ENCODE peak calls at places on chromosomes 16 and 17, in five cellular contexts. S is caudate nucleus, U is M059J, G is globus pallidus, C is stromal cell of bone marrow. A is an unnamed sample.

GRCh38 chr17:19248149-19248922 is 11.2 kb downstream of the EPN2 start:
- DNase-seq in S (no peak), U (no peak), G (no peak), C (no peak), A (no peak)

GRCh38 chr17:38602862-38603785 is 2.6 kb downstream of the SRCIN1 start:
- DNase-seq in S (peak; percentile 32), U (no peak), G (peak; percentile 77), C (no peak), A (no peak)

GRCh38 chr16:11481987-11482386 is 104.7 kb downstream of the LITAF start:
- DNase-seq in S (no peak), U (peak; percentile 71), G (no peak), C (no peak), A (no peak)

GRCh38 chr17:80804466-80804865 is 187.2 kb upstream of the CHMP6 start:
- DNase-seq in S (no peak), U (no peak), G (no peak), C (no peak), A (no peak)

GRCh38 chr17:73498176-73498575 is 146.1 kb downstream of the SDK2 start:
- DNase-seq in S (no peak), U (no peak), G (no peak), C (no peak), A (no peak)

GRCh38 chr17:81422776-81423697 is 27.8 kb downstream of the BAHCC1 start:
- DNase-seq in S (no peak), U (peak; percentile 96), G (no peak), C (peak; percentile 94), A (peak; percentile 77)

GRCh38 chr16:85728879-85729278 is 22.0 kb downstream of the C16orf74 start:
- DNase-seq in S (no peak), U (no peak), G (no peak), C (no peak), A (no peak)

GRCh38 chr17:48856122-48856821 is 25.4 kb downstream of the CALCOCO2 start:
- DNase-seq in S (no peak), U (no peak), G (no peak), C (no peak), A (no peak)

GRCh38 chr17:59783221-59784016 is 76.0 kb downstream of the VMP1 start:
- DNase-seq in S (no peak), U (peak; percentile 92), G (no peak), C (no peak), A (peak; percentile 96)

GRCh38 chr17:45093444-45094110 is 32.5 kb downstream of the NMT1 start:
- DNase-seq in S (no peak), U (peak; percentile 18), G (peak; percentile 29), C (no peak), A (no peak)

GRCh38 chr17:57499648-57500049 is 243.3 kb downstream of the MSI2 start:
- DNase-seq in S (no peak), U (no peak), G (no peak), C (no peak), A (no peak)

GRCh38 chr17:28396635-28397239 is 9.3 kb downstream of the SLC46A1 start:
- DNase-seq in S (no peak), U (peak; percentile 11), G (no peak), C (no peak), A (no peak)

GRCh38 chr17:50177983-50178834 is 12.4 kb downstream of the SGCA start:
- DNase-seq in S (no peak), U (peak; percentile 97), G (peak; percentile 39), C (peak; percentile 94), A (peak; percentile 99)

GRCh38 chr16:3020247-3020603 is at the start of gene TNFRSF12A:
- DNase-seq in S (no peak), U (peak; percentile 79), G (peak; percentile 52), C (peak; percentile 60), A (peak; percentile 76)

GRCh38 chr17:73069164-73069774 is 23.2 kb downstream of the SLC39A11 start:
- DNase-seq in S (no peak), U (no peak), G (no peak), C (no peak), A (no peak)

GRCh38 chr16:58021661-58022551 is 3.6 kb upstream of the MMP15 start:
- DNase-seq in S (no peak), U (peak; percentile 55), G (no peak), C (peak; percentile 61), A (peak; percentile 65)

GRCh38 chr16:64159986-64160385 is 961.9 kb downstream of the CDH11 start:
- DNase-seq in S (no peak), U (peak; percentile 13), G (no peak), C (no peak), A (no peak)

GRCh38 chr16:3611145-3611977 is at the start of gene SLX4:
- DNase-seq in S (peak; percentile 55), U (peak; percentile 91), G (peak; percentile 86), C (peak; percentile 86), A (peak; percentile 93)

GRCh38 chr17:77372444-77373297 is 231.9 kb downstream of the SEC14L1 start:
- DNase-seq in S (no peak), U (peak; percentile 45), G (no peak), C (no peak), A (no peak)

GRCh38 chr17:40331743-40332641 is 23.0 kb downstream of the RARA start:
- DNase-seq in S (peak; percentile 42), U (peak; percentile 95), G (peak; percentile 83), C (peak; percentile 84), A (peak; percentile 57)

GRCh38 chr17:71192848-71193247 is 928.0 kb upstream of the SOX9 start:
- DNase-seq in S (no peak), U (peak; percentile 24), G (no peak), C (no peak), A (no peak)

GRCh38 chr17:67942810-67943209 is 53.5 kb downstream of the C17orf58 start:
- DNase-seq in S (no peak), U (peak; percentile 16), G (no peak), C (no peak), A (no peak)

GRCh38 chr17:75980188-75981018 is 1.4 kb downstream of the TEN1 start:
- DNase-seq in S (no peak), U (no peak), G (no peak), C (no peak), A (peak; percentile 70)

GRCh38 chr16:88355389-88356123 is 27.2 kb upstream of the ZNF469 start:
- DNase-seq in S (no peak), U (no peak), G (no peak), C (no peak), A (no peak)

GRCh38 chr17:77395609-77396008 is 254.8 kb downstream of the SEC14L1 start:
- DNase-seq in S (no peak), U (no peak), G (no peak), C (no peak), A (no peak)

GRCh38 chr16:58499615-58500328 is at the start of gene NDRG4:
- DNase-seq in S (peak; percentile 94), U (peak; percentile 63), G (peak; percentile 92), C (peak; percentile 61), A (peak; percentile 91)

GRCh38 chr17:51257150-51258081 is 2.4 kb downstream of the MBTD1 start:
- DNase-seq in S (no peak), U (no peak), G (no peak), C (no peak), A (no peak)

GRCh38 chr17:73048170-73048569 is 44.3 kb downstream of the SLC39A11 start:
- DNase-seq in S (no peak), U (no peak), G (no peak), C (no peak), A (no peak)

GRCh38 chr16:64437706-64438329 is 684.0 kb downstream of the CDH11 start:
- DNase-seq in S (no peak), U (no peak), G (no peak), C (no peak), A (no peak)

GRCh38 chr16:17382949-17383348 is 87.8 kb downstream of the XYLT1 start:
- DNase-seq in S (no peak), U (peak; percentile 53), G (no peak), C (no peak), A (no peak)

GRCh38 chr17:29569245-29569950 is 897 bp downstream of the TP53I13 start:
- DNase-seq in S (no peak), U (peak; percentile 38), G (no peak), C (no peak), A (no peak)

GRCh38 chr16:1884889-1885288 is 12.9 kb upstream of the MEIOB start:
- DNase-seq in S (no peak), U (no peak), G (no peak), C (no peak), A (no peak)

GRCh38 chr16:49276646-49277385 is 4.8 kb downstream of the CBLN1 start:
- DNase-seq in S (no peak), U (no peak), G (no peak), C (no peak), A (no peak)

GRCh38 chr16:10242076-10242475 is 59.8 kb upstream of the GRIN2A start:
- DNase-seq in S (no peak), U (no peak), G (no peak), C (no peak), A (no peak)

GRCh38 chr17:80673152-80673920 is 128.7 kb downstream of the RPTOR start:
- DNase-seq in S (no peak), U (peak; percentile 66), G (no peak), C (no peak), A (no peak)

A was measured in Caki2.